ENCODE peak calls at places on chromosomes 11 and 22, in seven cellular contexts. Q is left colon; T is GM19239; U is HuH-7.5; J is activated CD4-positive, alpha-beta T cell treated with anti-CD3 and anti-CD28 coated beads, Interleukin-2, amount 50 U/mL, for 1 hour; P is iris pigment epithelial cell; V is frontal cortex. M is an unnamed sample.
A peak's percentile ranks its signal among the peaks of the same experiment; 100 is the strongest.

GRCh38 chr11:71097506-71098240 is 154.7 kb downstream of the SHANK2 start:
- DNase-seq in Q (no peak), T (no peak), U (no peak), J (no peak), P (no peak), V (no peak), M (no peak)

GRCh38 chr11:46254135-46254491 is 23.3 kb upstream of the CREB3L1 start:
- DNase-seq in Q (peak; percentile 77), T (no peak), U (no peak), J (no peak), P (no peak), V (no peak), M (no peak)

GRCh38 chr22:24894220-24894975 is 52.1 kb downstream of the LHFPL7 start:
- DNase-seq in Q (peak; percentile 82), T (no peak), U (peak; percentile 70), J (no peak), P (peak; percentile 99), V (peak; percentile 23), M (peak; percentile 91)

GRCh38 chr11:76408171-76408965 is 27.2 kb downstream of the GVQW3 start:
- DNase-seq in Q (no peak), T (no peak), U (no peak), J (no peak), P (peak; percentile 2), V (no peak), M (no peak)

GRCh38 chr11:20088368-20089260 is 71.7 kb downstream of the DBX1 start:
- DNase-seq in Q (no peak), T (no peak), U (no peak), J (no peak), P (peak; percentile 62), V (no peak), M (no peak)

GRCh38 chr22:46604306-46604690 is 15.9 kb upstream of the GRAMD4 start:
- DNase-seq in Q (no peak), T (no peak), U (no peak), J (no peak), P (peak; percentile 39), V (no peak), M (peak; percentile 72)

GRCh38 chr11:57277845-57278720 is 41.0 kb upstream of the APLNR start:
- DNase-seq in Q (peak; percentile 76), T (peak; percentile 47), U (peak; percentile 44), J (peak; percentile 6), P (peak; percentile 88), V (no peak), M (peak; percentile 77)

GRCh38 chr22:36399473-36399780 is 11.7 kb upstream of the MYH9 start:
- DNase-seq in Q (no peak), T (no peak), U (no peak), J (no peak), P (no peak), V (no peak), M (no peak)

GRCh38 chr22:43270314-43270908 is 72.8 kb downstream of the SCUBE1 start:
- DNase-seq in Q (no peak), T (peak; percentile 51), U (no peak), J (no peak), P (no peak), V (no peak), M (no peak)

GRCh38 chr11:78327945-78328344 is 89.7 kb downstream of the GAB2 start:
- DNase-seq in Q (no peak), T (no peak), U (no peak), J (no peak), P (no peak), V (no peak), M (no peak)

GRCh38 chr11:117510646-117511045 is 183.0 kb downstream of the CEP164 start:
- DNase-seq in Q (no peak), T (no peak), U (no peak), J (no peak), P (no peak), V (no peak), M (no peak)

GRCh38 chr11:121514998-121515671 is 62.4 kb upstream of the SORL1-AS1 start:
- DNase-seq in Q (no peak), T (no peak), U (no peak), J (no peak), P (no peak), V (no peak), M (no peak)

GRCh38 chr11:65045061-65045460 is 4.1 kb downstream of the SAC3D1 start:
- DNase-seq in Q (no peak), T (no peak), U (no peak), J (no peak), P (no peak), V (no peak), M (no peak)

GRCh38 chr11:22703040-22703439 is 36.6 kb downstream of the GAS2 start:
- DNase-seq in Q (peak; percentile 6), T (no peak), U (peak; percentile 8), J (no peak), P (peak; percentile 85), V (no peak), M (no peak)

GRCh38 chr11:94747136-94748110 is 20.7 kb upstream of the AMOTL1 start:
- DNase-seq in Q (no peak), T (no peak), U (no peak), J (no peak), P (no peak), V (no peak), M (no peak)

GRCh38 chr11:126391286-126391954 is 35.9 kb downstream of the ST3GAL4 start:
- DNase-seq in Q (no peak), T (no peak), U (no peak), J (no peak), P (no peak), V (no peak), M (peak; percentile 40)

GRCh38 chr22:23705358-23705757 is 14.5 kb downstream of the RGL4 start:
- DNase-seq in Q (no peak), T (no peak), U (no peak), J (no peak), P (no peak), V (no peak), M (no peak)

GRCh38 chr11:101881586-101881985 is 33.2 kb upstream of the CEP126 start:
- DNase-seq in Q (no peak), T (no peak), U (no peak), J (no peak), P (no peak), V (no peak), M (no peak)

GRCh38 chr11:116073854-116074837 is 569.9 kb upstream of the CADM1 start:
- DNase-seq in Q (no peak), T (no peak), U (no peak), J (no peak), P (no peak), V (no peak), M (no peak)

GRCh38 chr11:112655386-112655785 is 305.8 kb upstream of the NCAM1 start:
- DNase-seq in Q (peak; percentile 44), T (no peak), U (no peak), J (no peak), P (peak; percentile 74), V (no peak), M (peak; percentile 80)

GRCh38 chr22:42214625-42215415 is 55.6 kb downstream of the TCF20 start:
- DNase-seq in Q (no peak), T (no peak), U (no peak), J (no peak), P (no peak), V (peak; percentile 64), M (no peak)

GRCh38 chr11:61551630-61552029 is 29.2 kb downstream of the SYT7 start:
- DNase-seq in Q (no peak), T (no peak), U (no peak), J (no peak), P (peak; percentile 6), V (no peak), M (no peak)

GRCh38 chr22:29113329-29113728 is 40.5 kb downstream of the KREMEN1 start:
- DNase-seq in Q (no peak), T (no peak), U (no peak), J (no peak), P (no peak), V (no peak), M (no peak)

M was measured in tibial artery.